ENCODE peak calls at places on chromosomes 16 and 17, in nine cellular contexts. One of them, this sample, is unnamed.

GRCh38 chr16:54027126-54027922 is 259.3 kb downstream of the IRX3 start:
- DNase-seq in GM13977: no peak
- DNase-seq in AG10803: peak
- DNase-seq in Peyer's patch: no peak
- DNase-seq in GM12891: no peak
- DNase-seq in RWPE2: no peak
- DNase-seq in fibroblast of lung: peak
- DNase-seq in activated CD8-positive, alpha-beta memory T cell treated with anti-CD3 and anti-CD28 coated beads for 24 hours: no peak
- DNase-seq in BE2C: no peak
- DNase-seq in this sample: no peak

GRCh38 chr16:85615852-85616607 is 2.9 kb downstream of the GSE1 start:
- DNase-seq in GM12891: peak
- DNase-seq in AG10803: peak
- DNase-seq in RWPE2: no peak
- DNase-seq in fibroblast of lung: peak
- DNase-seq in activated CD8-positive, alpha-beta memory T cell treated with anti-CD3 and anti-CD28 coated beads for 24 hours: peak
- DNase-seq in Peyer's patch: peak
- DNase-seq in BE2C: peak
- DNase-seq in GM13977: peak
- DNase-seq in this sample: peak

GRCh38 chr17:76237859-76238313 is 2.4 kb downstream of the RNF157 start:
- DNase-seq in RWPE2: no peak
- DNase-seq in BE2C: no peak
- DNase-seq in GM12891: no peak
- DNase-seq in activated CD8-positive, alpha-beta memory T cell treated with anti-CD3 and anti-CD28 coated beads for 24 hours: no peak
- DNase-seq in Peyer's patch: no peak
- DNase-seq in AG10803: no peak
- DNase-seq in GM13977: no peak
- DNase-seq in fibroblast of lung: no peak
- DNase-seq in this sample: no peak

GRCh38 chr17:78873519-78874340 is 29.3 kb downstream of the CEP295NL start:
- DNase-seq in activated CD8-positive, alpha-beta memory T cell treated with anti-CD3 and anti-CD28 coated beads for 24 hours: no peak
- DNase-seq in GM12891: no peak
- DNase-seq in BE2C: no peak
- DNase-seq in Peyer's patch: no peak
- DNase-seq in RWPE2: no peak
- DNase-seq in GM13977: no peak
- DNase-seq in AG10803: no peak
- DNase-seq in fibroblast of lung: peak
- DNase-seq in this sample: no peak

GRCh38 chr17:41937970-41938851 is 7.8 kb downstream of the ODAD4 start:
- DNase-seq in AG10803: no peak
- DNase-seq in RWPE2: no peak
- DNase-seq in BE2C: peak
- DNase-seq in activated CD8-positive, alpha-beta memory T cell treated with anti-CD3 and anti-CD28 coated beads for 24 hours: no peak
- DNase-seq in GM12891: no peak
- DNase-seq in GM13977: no peak
- DNase-seq in Peyer's patch: no peak
- DNase-seq in fibroblast of lung: no peak
- DNase-seq in this sample: no peak

GRCh38 chr17:76544123-76544915 is 4.5 kb downstream of the PRCD start:
- DNase-seq in RWPE2: no peak
- DNase-seq in GM13977: no peak
- DNase-seq in activated CD8-positive, alpha-beta memory T cell treated with anti-CD3 and anti-CD28 coated beads for 24 hours: no peak
- DNase-seq in fibroblast of lung: no peak
- DNase-seq in Peyer's patch: no peak
- DNase-seq in AG10803: no peak
- DNase-seq in BE2C: peak
- DNase-seq in GM12891: no peak
- DNase-seq in this sample: no peak

GRCh38 chr17:57868007-57868774 is 18.3 kb upstream of the MRPS23 start:
- DNase-seq in GM12891: peak
- DNase-seq in BE2C: peak
- DNase-seq in GM13977: peak
- DNase-seq in AG10803: peak
- DNase-seq in Peyer's patch: peak
- DNase-seq in activated CD8-positive, alpha-beta memory T cell treated with anti-CD3 and anti-CD28 coated beads for 24 hours: no peak
- DNase-seq in fibroblast of lung: peak
- DNase-seq in RWPE2: peak
- DNase-seq in this sample: peak

GRCh38 chr17:17151055-17151454 is 55.1 kb downstream of the PLD6 start:
- DNase-seq in AG10803: peak
- DNase-seq in BE2C: no peak
- DNase-seq in GM13977: no peak
- DNase-seq in Peyer's patch: no peak
- DNase-seq in RWPE2: no peak
- DNase-seq in fibroblast of lung: peak
- DNase-seq in GM12891: no peak
- DNase-seq in activated CD8-positive, alpha-beta memory T cell treated with anti-CD3 and anti-CD28 coated beads for 24 hours: no peak
- DNase-seq in this sample: peak

GRCh38 chr16:89572042-89572441 is 3.5 kb upstream of the CPNE7 start:
- DNase-seq in BE2C: no peak
- DNase-seq in Peyer's patch: no peak
- DNase-seq in activated CD8-positive, alpha-beta memory T cell treated with anti-CD3 and anti-CD28 coated beads for 24 hours: no peak
- DNase-seq in fibroblast of lung: no peak
- DNase-seq in RWPE2: no peak
- DNase-seq in GM12891: no peak
- DNase-seq in GM13977: no peak
- DNase-seq in AG10803: no peak
- DNase-seq in this sample: peak

GRCh38 chr16:78990309-78990701 is 610.2 kb downstream of the MAF start:
- DNase-seq in activated CD8-positive, alpha-beta memory T cell treated with anti-CD3 and anti-CD28 coated beads for 24 hours: no peak
- DNase-seq in fibroblast of lung: no peak
- DNase-seq in GM12891: no peak
- DNase-seq in BE2C: no peak
- DNase-seq in GM13977: no peak
- DNase-seq in AG10803: no peak
- DNase-seq in Peyer's patch: no peak
- DNase-seq in RWPE2: no peak
- DNase-seq in this sample: no peak

GRCh38 chr16:87311387-87311786 is 5.8 kb downstream of the C16orf95 start:
- DNase-seq in activated CD8-positive, alpha-beta memory T cell treated with anti-CD3 and anti-CD28 coated beads for 24 hours: no peak
- DNase-seq in BE2C: no peak
- DNase-seq in RWPE2: no peak
- DNase-seq in fibroblast of lung: no peak
- DNase-seq in AG10803: no peak
- DNase-seq in GM13977: no peak
- DNase-seq in GM12891: no peak
- DNase-seq in Peyer's patch: no peak
- DNase-seq in this sample: no peak

GRCh38 chr16:85136213-85136704 is 24.0 kb upstream of the CIBAR2 start:
- DNase-seq in activated CD8-positive, alpha-beta memory T cell treated with anti-CD3 and anti-CD28 coated beads for 24 hours: no peak
- DNase-seq in AG10803: no peak
- DNase-seq in BE2C: no peak
- DNase-seq in fibroblast of lung: no peak
- DNase-seq in Peyer's patch: peak
- DNase-seq in RWPE2: no peak
- DNase-seq in GM13977: peak
- DNase-seq in GM12891: no peak
- DNase-seq in this sample: peak

GRCh38 chr16:85129846-85130706 is 17.8 kb upstream of the CIBAR2 start:
- DNase-seq in activated CD8-positive, alpha-beta memory T cell treated with anti-CD3 and anti-CD28 coated beads for 24 hours: no peak
- DNase-seq in AG10803: peak
- DNase-seq in RWPE2: no peak
- DNase-seq in Peyer's patch: no peak
- DNase-seq in GM12891: no peak
- DNase-seq in BE2C: no peak
- DNase-seq in fibroblast of lung: no peak
- DNase-seq in GM13977: no peak
- DNase-seq in this sample: no peak